ENCODE peak calls at places on chromosome 12, in four cellular contexts. X is adrenal gland, W is IMR-90, B is uterus. G is an unnamed sample.

GRCh38 chr12:123233505-123234299 is 466 bp downstream of the MTRFR start:
- DNase-seq in X (no peak), W (no peak), B (no peak), G (no peak)

GRCh38 chr12:43763769-43764168 is 5.0 kb downstream of the IRAK4 start:
- DNase-seq in X (no peak), W (peak; percentile 37), B (no peak), G (no peak)

GRCh38 chr12:632102-632696 is 31.0 kb downstream of the NINJ2 start:
- DNase-seq in X (no peak), W (peak; percentile 92), B (no peak), G (no peak)

GRCh38 chr12:107144990-107145389 is 51.6 kb upstream of the CRY1 start:
- DNase-seq in X (no peak), W (no peak), B (no peak), G (no peak)

GRCh38 chr12:63301311-63301710 is 150.3 kb upstream of the AVPR1A start:
- DNase-seq in X (no peak), W (no peak), B (no peak), G (no peak)

GRCh38 chr12:24615967-24616411 is 332.9 kb downstream of the BCAT1 start:
- DNase-seq in X (no peak), W (peak; percentile 78), B (no peak), G (no peak)

GRCh38 chr12:122148657-122149056 is 25.4 kb downstream of the IL31 start:
- DNase-seq in X (no peak), W (peak; percentile 86), B (no peak), G (no peak)

GRCh38 chr12:71938728-71939385 is at the start of gene TPH2:
- DNase-seq in X (peak; percentile 72), W (peak; percentile 68), B (no peak), G (peak; percentile 73)

GRCh38 chr12:49615725-49616124 is 7.6 kb upstream of the PRPF40B start:
- DNase-seq in X (no peak), W (peak; percentile 45), B (no peak), G (no peak)

GRCh38 chr12:122368361-122369073 is 54.0 kb downstream of the CLIP1 start:
- DNase-seq in X (peak; percentile 33), W (peak; percentile 81), B (no peak), G (no peak)

GRCh38 chr12:47942327-47943230 is 20.8 kb upstream of the TMEM106C start:
- DNase-seq in X (no peak), W (no peak), B (no peak), G (peak; percentile 27)

DNA sequence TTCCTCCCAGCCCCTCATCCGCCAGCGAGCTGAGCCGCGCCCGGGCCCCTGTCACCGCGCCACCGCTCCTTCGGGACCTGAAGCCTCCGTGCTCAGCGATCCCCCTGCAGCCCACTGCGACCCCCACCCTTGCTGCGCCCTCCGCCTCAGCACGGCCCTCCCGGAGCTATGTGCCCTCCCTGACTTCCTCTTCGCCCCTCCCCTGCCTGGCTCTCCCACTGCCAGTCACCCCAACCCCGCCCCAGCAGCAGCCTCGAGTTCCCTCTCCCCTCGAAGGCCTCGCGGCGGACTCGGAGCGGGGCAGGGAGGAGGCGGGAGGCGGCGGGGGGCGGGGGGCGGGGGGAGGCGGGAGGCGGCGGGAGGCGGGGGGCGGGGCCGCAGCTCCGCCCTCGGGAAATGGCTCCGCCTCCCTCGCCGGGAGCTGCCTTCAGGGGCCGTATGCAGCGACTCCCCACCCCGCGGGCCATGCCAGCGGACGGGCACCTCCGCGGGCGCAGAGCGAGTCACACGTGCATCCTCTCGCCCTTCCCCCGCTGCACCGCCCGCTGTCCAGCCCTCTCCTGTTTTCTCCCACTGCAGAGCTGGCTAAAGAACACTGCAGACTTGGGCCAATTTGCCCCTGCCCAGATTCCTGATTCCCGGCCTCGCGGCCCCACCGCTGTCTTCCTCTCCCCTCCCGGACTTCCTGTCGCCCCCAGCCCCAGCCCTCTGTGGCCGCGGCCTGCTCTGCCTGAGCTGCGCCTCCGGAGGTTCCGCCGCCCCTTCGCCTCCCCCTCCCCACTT is 29.1 kb upstream of the ADIPOR2 start:
- DNase-seq in X (peak; percentile 99), W (peak; percentile 82), B (peak; percentile 77), G (peak; percentile 98)
- TF ChIP-seq POLR2A in X (peak; percentile 73), W (no peak), B (peak; percentile 59), G (peak; percentile 25)

DNA sequence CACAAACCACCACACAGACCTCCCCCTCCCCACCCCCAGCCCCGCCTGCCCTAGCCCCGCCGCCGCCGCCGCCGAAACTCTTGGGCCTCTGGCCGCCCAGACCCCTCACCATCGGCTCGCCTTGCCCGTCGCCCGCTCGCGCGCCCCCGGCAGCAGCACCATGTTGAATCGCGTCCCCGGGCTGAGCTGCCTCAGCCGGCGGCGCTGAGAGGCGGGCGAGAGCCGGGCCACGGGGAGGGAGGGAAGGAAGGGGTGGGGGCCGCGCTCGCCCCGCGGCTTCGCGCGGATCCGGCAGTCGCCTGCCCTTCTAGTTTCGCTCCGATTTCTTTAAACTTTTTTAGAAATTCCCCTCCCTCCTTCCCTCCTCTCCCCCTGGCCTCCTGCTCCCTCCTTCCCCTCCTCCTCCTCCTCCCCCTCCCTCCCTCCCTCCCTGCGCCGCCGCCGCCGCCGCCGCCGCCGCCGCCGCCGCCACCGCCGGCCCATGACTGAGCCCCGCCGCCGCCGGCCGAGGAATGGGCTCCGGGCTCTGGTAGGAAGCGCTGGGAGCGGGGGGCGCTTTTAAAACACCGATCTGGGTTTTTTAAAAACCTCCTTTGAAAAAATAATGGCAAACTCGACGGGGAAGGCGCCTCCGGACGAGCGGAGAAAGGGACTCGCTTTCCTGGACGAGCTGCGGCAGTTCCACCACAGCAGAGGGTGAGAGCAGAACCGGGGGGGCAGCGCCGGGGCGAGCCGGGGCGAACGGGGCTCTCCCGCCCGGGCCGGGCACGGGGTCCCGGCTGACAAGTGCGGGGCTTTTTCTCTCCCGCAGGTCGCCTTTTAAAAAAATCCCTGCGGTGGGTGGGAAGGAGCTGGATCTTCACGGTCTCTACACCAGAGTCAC is at the start of gene ARID2:
- DNase-seq in X (peak; percentile 72), W (peak; percentile 67), B (peak; percentile 69), G (peak; percentile 87)
- TF ChIP-seq POLR2A in X (peak; percentile 49), W (no peak), B (no peak), G (no peak)

DNA sequence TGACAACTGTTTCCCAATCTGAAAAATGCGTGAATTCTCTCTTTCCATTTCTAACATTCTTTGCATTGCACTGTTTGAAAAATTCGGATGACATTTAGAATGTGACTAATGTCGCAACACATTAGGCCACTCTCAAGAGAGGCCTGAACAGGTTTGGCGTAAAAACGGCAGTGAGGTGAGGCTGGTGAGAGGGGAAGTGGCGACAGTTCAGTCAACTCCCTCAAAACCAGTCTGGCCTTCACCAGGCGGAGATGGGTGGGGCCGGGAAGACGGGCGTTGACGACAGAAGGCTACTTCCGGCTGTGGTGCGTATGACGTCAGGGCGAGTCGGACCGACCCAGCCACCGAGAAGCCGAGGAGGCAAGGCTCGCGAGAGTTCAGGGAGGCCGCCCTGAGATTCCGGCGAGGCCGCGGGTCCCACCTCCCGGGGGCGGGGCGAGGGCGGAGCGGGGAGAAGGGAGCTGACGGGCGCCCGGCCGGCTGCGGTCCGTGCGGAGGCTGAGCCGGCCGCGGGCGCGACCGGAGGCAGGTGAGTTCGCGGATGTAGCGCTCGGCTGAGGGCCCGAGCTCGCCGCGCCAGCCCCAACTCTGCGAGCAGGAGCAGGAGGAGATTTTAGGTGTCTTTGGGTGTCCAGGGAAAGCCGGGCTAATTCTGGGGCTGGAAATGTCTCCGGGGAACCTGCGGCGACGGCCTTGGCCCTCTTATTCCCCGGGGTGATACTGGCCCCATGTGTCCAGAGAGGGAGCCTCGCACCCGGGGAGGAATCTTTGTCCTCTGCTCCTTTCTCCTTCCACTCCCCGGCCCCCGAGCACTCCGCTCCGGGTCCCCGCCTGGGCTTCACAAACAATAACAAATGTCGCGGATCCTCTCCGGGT is at the start of gene STK38L:
- DNase-seq in X (peak; percentile 97), W (peak; percentile 93), B (peak; percentile 96), G (peak; percentile 96)
- TF ChIP-seq POLR2A in X (peak; percentile 91), W (peak; percentile 95), B (peak; percentile 96), G (peak; percentile 92)

GRCh38 chr12:132189378-132190011 is 45.2 kb downstream of the NOC4L start:
- DNase-seq in X (peak; percentile 83), W (peak; percentile 76), B (peak; percentile 86), G (peak; percentile 89)
- TF ChIP-seq POLR2A in X (peak; percentile 39), W (no peak), B (peak; percentile 52), G (no peak)

DNA sequence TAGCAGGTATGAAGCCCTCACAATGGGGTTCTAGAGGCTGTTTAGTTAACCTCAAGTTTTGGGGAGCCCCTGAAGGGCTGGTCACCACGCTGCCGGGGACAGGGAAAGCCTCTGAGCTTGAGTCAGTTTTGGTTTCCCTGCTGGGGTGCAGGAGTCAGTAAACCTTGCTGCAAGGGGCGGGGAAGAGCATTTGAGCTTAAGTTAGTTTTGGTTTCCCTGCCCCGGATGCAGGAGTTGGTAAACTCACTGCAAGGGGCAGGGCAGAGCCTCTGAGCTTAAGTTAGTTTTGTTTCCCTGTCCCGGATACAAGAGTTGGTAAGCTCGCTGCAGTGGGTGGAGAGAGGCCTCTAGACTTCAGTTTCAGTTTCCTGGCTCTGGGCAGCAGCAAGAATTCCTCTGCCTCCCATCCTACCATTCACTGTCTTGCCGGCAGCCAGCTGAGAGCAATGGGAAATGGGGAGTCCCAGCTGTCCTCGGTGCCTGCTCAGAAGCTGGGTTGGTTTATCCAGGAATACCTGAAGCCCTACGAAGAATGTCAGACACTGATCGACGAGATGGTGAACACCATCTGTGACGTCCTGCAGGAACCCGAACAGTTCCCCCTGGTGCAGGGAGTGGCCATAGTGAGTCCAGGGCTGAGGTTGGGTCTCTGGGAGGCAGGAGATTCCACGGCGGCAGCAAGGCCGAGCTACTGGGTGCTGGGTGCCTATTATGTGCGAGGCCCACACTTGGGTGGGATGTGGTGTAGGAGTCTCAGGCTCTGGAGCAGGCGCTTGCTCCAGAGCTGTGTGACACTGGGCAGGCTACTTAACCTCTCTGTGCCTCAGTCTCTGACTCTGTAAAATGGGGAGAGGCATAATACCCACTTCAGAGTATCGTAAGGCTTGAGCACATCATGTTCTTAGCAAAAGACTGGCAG is at the start of gene OAS2:
- DNase-seq in X (peak; percentile 70), W (peak; percentile 48), B (peak; percentile 47), G (no peak)
- TF ChIP-seq POLR2A in X (peak; percentile 67), W (no peak), B (peak; percentile 20), G (no peak)

DNA sequence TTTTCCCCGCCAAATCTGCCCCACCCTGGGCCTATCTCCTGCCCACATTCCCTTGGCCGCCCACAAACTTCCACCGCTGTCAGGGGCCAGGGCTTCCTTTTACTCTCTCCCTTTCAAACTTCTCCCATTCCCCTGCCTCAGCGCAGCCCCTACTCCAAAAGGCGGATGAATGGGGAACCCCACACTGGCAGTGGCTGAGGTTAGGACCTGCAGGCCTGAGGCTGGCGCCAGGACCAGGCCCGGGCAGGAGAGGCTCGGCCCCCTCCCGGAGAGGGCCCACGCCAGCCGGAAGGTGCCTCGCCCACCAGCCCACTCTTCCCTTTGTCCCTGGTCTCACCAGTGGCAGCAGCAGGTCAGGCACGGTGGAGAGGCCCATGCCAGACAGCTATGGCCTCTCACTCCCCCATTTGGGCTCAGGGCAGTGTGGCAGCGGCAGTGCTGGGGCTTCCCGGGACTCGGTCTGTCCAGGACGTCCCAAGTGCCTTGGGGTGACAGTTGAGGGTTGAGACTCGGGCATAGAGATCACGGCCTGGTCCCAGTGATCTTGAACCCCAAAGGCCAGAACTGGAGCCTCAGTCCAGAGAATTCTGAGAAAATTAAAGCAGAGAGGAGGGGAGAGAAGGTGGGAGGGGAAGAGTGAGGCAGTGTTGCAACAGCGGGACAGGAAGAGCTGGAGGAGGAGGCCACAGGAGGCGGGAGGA is at the start of gene TNFRSF1A:
- DNase-seq in X (peak; percentile 87), W (peak; percentile 85), B (peak; percentile 76), G (peak; percentile 49)
- TF ChIP-seq POLR2A in X (peak; percentile 78), W (no peak), B (peak; percentile 62), G (peak; percentile 22)

G was measured in erythroblast.